ENCODE peak calls at places on chromosomes 6 and 20, in four cellular contexts. One of them, this sample, is unnamed.

GRCh38 chr20:32358632-32358882 is 426 bp downstream of the ASXL1 start:
- DNase-seq in GM12891: no peak
- DNase-seq in GM12878: no peak
- DNase-seq in K562: no peak
- DNase-seq in this sample: no peak

GRCh38 chr6:74573613-74574012 is 632.2 kb downstream of the COL12A1 start:
- DNase-seq in K562: no peak
- DNase-seq in GM12891: no peak
- DNase-seq in GM12878: no peak
- DNase-seq in this sample: no peak

GRCh38 chr6:158666637-158667359 is 16.9 kb downstream of the SYTL3 start:
- DNase-seq in GM12891: no peak
- DNase-seq in K562: no peak
- DNase-seq in GM12878: no peak
- DNase-seq in this sample: peak

GRCh38 chr6:137001287-137001976 is 43.3 kb downstream of the IL20RA start:
- DNase-seq in K562: no peak
- DNase-seq in GM12878: no peak
- DNase-seq in GM12891: no peak
- DNase-seq in this sample: no peak

GRCh38 chr6:124622351-124622750 is 339.9 kb upstream of the RNF217 start:
- DNase-seq in GM12878: no peak
- DNase-seq in GM12891: no peak
- DNase-seq in K562: no peak
- DNase-seq in this sample: no peak

GRCh38 chr6:118771253-118771652 is 119.9 kb upstream of the CEP85L start:
- DNase-seq in K562: no peak
- DNase-seq in GM12891: no peak
- DNase-seq in GM12878: no peak
- DNase-seq in this sample: no peak

GRCh38 chr6:25302677-25303128 is 23.5 kb downstream of the CARMIL1 start:
- DNase-seq in K562: no peak
- DNase-seq in GM12878: no peak
- DNase-seq in GM12891: no peak
- DNase-seq in this sample: no peak

GRCh38 chr6:129032602-129033001 is 149.7 kb downstream of the LAMA2 start:
- DNase-seq in K562: no peak
- DNase-seq in GM12891: no peak
- DNase-seq in GM12878: no peak
- DNase-seq in this sample: no peak

GRCh38 chr6:152720964-152721363 is 23.3 kb downstream of the MYCT1 start:
- DNase-seq in GM12891: no peak
- DNase-seq in K562: no peak
- DNase-seq in GM12878: no peak
- DNase-seq in this sample: no peak

DNA sequence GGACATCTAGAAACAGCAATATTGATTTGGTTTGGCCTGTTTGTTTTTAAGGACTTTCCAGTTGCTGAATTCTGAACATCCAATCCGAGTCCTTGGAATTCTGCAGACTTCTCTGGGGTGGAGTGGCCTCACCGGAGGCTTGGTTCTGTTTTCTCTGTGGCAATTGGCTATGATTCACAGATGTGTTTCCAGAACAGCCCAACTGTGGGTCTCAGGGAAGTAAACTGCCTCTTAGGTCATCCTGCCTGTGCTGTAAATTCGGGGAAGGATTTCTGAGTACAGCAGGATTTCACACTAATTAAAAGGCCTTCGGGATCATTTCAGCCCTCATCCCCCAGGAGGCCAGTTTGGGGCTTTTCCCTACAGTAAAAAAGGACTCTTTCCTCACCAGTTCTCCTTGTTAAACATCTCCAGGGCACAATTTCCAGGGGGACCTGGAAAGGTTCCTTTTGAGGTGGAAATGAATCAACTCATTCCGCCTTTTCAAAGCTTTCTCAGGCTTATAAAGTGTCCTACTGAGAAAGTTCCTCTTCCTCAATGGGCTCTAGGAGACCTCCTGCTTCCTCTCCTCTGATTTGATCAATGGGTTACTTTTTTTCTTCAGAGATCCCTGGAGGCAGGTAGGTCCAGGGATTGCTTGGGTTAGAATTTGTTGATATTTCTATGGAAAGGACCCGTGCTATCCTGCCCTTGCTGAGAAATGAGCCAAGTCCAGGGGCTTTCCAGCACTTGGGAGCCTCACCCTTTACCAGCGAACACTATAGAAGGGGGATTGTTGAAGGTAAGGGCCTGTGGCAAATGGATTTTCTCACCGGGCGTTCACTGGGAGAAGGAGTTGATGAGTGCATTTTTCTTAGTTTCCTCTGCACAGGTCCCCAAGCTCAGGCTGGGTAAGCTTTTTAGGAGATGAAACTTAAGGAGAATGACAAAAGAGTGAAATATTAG is 114.6 kb downstream of the CLIC5 start:
- DNase-seq in GM12891: no peak
- DNase-seq in GM12878: no peak
- DNase-seq in K562: no peak
- DNase-seq in this sample: no peak
- TF ChIP-seq SPI1 in GM12891: no peak
- TF ChIP-seq SPI1 in GM12878: no peak
- TF ChIP-seq SPI1 in K562: no peak
- TF ChIP-seq SPI1 in this sample: no peak

DNA sequence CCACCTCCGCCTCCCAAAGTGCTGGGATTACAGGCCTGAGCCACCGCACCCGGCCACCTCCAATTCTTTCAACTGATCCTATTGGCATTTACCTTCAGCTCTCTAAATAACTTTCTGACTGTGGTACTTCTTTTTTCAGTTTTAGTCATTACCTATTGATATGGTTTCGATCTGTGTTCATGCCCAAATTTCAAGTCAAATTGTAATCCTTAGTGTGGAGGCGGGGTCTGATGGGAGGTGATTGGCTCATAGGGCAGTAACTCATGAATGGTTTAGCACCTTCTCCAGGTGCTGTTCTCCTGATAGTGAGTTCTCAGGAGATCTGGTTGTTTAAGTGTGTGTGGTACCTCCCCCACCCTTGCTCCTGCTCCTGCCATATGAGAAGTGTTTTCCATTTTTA is 140.9 kb downstream of the LPA start:
- DNase-seq in GM12891: no peak
- DNase-seq in GM12878: no peak
- DNase-seq in K562: peak
- DNase-seq in this sample: no peak
- TF ChIP-seq SPI1 in GM12891: no peak
- TF ChIP-seq SPI1 in GM12878: no peak
- TF ChIP-seq SPI1 in K562: no peak
- TF ChIP-seq SPI1 in this sample: no peak

GRCh38 chr6:167995302-167995701 is 2.2 kb upstream of the KIF25 start:
- DNase-seq in GM12891: no peak
- DNase-seq in GM12878: no peak
- DNase-seq in K562: no peak
- DNase-seq in this sample: no peak
- TF ChIP-seq SPI1 in GM12891: no peak
- TF ChIP-seq SPI1 in GM12878: no peak
- TF ChIP-seq SPI1 in K562: no peak
- TF ChIP-seq SPI1 in this sample: no peak

GRCh38 chr6:135267085-135267484 is 86.0 kb downstream of the MYB start:
- DNase-seq in GM12891: no peak
- DNase-seq in GM12878: no peak
- DNase-seq in K562: no peak
- DNase-seq in this sample: no peak
- TF ChIP-seq SPI1 in GM12891: no peak
- TF ChIP-seq SPI1 in GM12878: no peak
- TF ChIP-seq SPI1 in K562: no peak
- TF ChIP-seq SPI1 in this sample: no peak